ENCODE peak calls at places on chromosomes 2 and 18, in nine cellular contexts. H, S, M, Z, L, R, O, W and T are unnamed samples. For H3K9me3, the result is how much of the 10 kb centered on the place peaks cover.

GRCh38 chr18:33440011-33440383 is 524 bp downstream of the CCDC178 start:
- DNase-seq in W (peak), R (peak), L (peak), S (peak), M (peak), H (no peak), O (no peak), Z (peak), T (peak)

GRCh38 chr2:221102896-221103688 is 469.0 kb downstream of the EPHA4 start:
- DNase-seq in R (no peak), H (no peak), M (no peak), S (no peak), L (no peak), Z (no peak), W (no peak), O (no peak), T (no peak)

GRCh38 chr2:221189431-221189830 is 382.7 kb downstream of the EPHA4 start:
- DNase-seq in L (no peak), M (no peak), R (no peak), O (no peak), H (no peak), S (no peak), Z (no peak), W (no peak), T (no peak)

GRCh38 chr2:235052514-235053354 is 100.9 kb downstream of the SH3BP4 start:
- DNase-seq in O (no peak), R (no peak), L (peak), S (no peak), M (no peak), W (peak), Z (no peak), H (no peak), T (no peak)

GRCh38 chr2:84906900-84907714 is 1.7 kb downstream of the TMSB10 start:
- DNase-seq in Z (peak), M (peak), L (peak), H (peak), R (no peak), O (no peak), S (peak), W (no peak), T (peak)

GRCh38 chr2:219502618-219503017 is 3.9 kb downstream of the GMPPA start:
- DNase-seq in M (no peak), W (no peak), H (no peak), R (no peak), Z (no peak), O (no peak), S (no peak), L (no peak), T (no peak)

GRCh38 chr2:200736646-200737274 is 75.0 kb upstream of the BZW1 start:
- DNase-seq in H (no peak), R (no peak), L (no peak), W (peak), O (no peak), M (no peak), S (no peak), Z (peak), T (no peak)

GRCh38 chr2:220930542-220931076 is 641.5 kb downstream of the EPHA4 start:
- DNase-seq in R (no peak), S (no peak), L (no peak), O (no peak), Z (peak), W (no peak), M (no peak), H (no peak), T (no peak)

GRCh38 chr2:112864072-112864471 is 27.5 kb upstream of the IL1B start:
- DNase-seq in Z (no peak), S (no peak), W (no peak), L (no peak), R (no peak), O (no peak), M (no peak), H (no peak), T (no peak)
- H3K9me3 ChIP-seq in Z (under half), S (under half), W (under half), L (under half), R (under half), O (under half), M (under half), H (under half), T (under half)

GRCh38 chr2:42934568-42935258 is 142.3 kb upstream of the HAAO start:
- DNase-seq in H (no peak), W (no peak), O (no peak), S (no peak), R (no peak), Z (no peak), L (no peak), M (no peak), T (no peak)
- H3K27ac ChIP-seq in H (no peak), W (no peak), O (no peak), S (no peak), R (no peak), Z (no peak), L (no peak), M (peak), T (no peak)

GRCh38 chr2:159716857-159717256 is 4.6 kb downstream of the MARCHF7 start:
- DNase-seq in O (no peak), H (no peak), L (no peak), W (no peak), Z (no peak), R (no peak), M (no peak), S (no peak), T (no peak)

GRCh38 chr2:159720676-159721075 is 8.4 kb downstream of the MARCHF7 start:
- DNase-seq in O (no peak), W (no peak), S (no peak), M (no peak), H (no peak), L (no peak), R (no peak), Z (no peak), T (no peak)

GRCh38 chr2:159725713-159726112 is 13.4 kb downstream of the MARCHF7 start:
- DNase-seq in H (no peak), M (no peak), Z (no peak), R (no peak), O (no peak), S (no peak), L (no peak), W (no peak), T (no peak)

DNA sequence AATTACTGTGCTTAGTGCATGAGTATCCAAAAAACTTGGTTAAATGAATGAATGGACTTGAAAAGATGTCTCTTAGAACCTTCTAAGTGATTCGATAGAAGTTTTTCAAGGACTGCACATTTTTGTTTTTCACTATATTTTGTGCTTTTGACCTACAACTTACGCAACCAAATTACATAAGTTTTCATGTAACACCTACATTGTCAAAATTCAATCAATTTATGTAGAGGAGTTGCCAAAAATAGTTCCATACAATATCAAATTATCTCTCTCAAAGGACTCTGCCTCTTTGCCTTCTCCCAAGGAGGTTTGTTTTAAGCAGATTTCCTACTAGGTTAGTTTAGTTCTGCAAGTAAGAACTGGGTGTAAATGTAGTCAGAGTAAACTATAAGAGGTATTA is 10.3 kb downstream of the MARCHF7 start:
- DNase-seq in Z (no peak), W (no peak), R (no peak), M (no peak), L (no peak), S (no peak), H (no peak), O (no peak), T (no peak)
- H3K9me3 ChIP-seq in Z (under half), W (under half), R (under half), M (under half), L (under half), S (under half), H (under half), O (under half), T (under half)

GRCh38 chr2:159046966-159047365 is 78.5 kb downstream of the TANC1 start:
- DNase-seq in S (peak), O (no peak), M (no peak), Z (peak), L (no peak), W (no peak), H (no peak), R (no peak), T (no peak)
- H3K27ac ChIP-seq in S (peak), O (no peak), M (peak), Z (peak), L (no peak), W (peak), H (no peak), R (no peak), T (no peak)

DNA sequence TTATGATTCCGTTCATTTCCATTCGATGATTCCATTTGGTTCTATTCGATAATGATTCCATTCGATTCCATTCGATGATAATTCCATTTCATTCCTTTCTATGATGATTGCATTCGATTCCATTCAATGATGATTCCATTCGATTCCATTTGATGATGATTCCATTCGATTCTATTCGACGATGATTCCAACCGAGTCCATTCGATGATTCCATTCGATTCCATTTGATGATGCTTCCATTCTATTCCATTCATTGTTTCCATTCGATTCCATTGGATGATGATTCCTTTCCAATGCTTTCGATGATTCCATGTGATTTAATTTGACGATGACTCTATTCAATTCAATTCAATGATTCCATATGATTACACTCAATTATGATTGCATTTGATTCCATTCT is 1093.5 kb downstream of the RPIA start:
- DNase-seq in M (no peak), R (no peak), O (no peak), W (no peak), S (no peak), H (no peak), Z (no peak), L (no peak), T (no peak)
- H3K9me3 ChIP-seq in M (half or more), R (under half), O (under half), W (half or more), S (half or more), H (under half), Z (under half), L (under half), T (under half)

DNA sequence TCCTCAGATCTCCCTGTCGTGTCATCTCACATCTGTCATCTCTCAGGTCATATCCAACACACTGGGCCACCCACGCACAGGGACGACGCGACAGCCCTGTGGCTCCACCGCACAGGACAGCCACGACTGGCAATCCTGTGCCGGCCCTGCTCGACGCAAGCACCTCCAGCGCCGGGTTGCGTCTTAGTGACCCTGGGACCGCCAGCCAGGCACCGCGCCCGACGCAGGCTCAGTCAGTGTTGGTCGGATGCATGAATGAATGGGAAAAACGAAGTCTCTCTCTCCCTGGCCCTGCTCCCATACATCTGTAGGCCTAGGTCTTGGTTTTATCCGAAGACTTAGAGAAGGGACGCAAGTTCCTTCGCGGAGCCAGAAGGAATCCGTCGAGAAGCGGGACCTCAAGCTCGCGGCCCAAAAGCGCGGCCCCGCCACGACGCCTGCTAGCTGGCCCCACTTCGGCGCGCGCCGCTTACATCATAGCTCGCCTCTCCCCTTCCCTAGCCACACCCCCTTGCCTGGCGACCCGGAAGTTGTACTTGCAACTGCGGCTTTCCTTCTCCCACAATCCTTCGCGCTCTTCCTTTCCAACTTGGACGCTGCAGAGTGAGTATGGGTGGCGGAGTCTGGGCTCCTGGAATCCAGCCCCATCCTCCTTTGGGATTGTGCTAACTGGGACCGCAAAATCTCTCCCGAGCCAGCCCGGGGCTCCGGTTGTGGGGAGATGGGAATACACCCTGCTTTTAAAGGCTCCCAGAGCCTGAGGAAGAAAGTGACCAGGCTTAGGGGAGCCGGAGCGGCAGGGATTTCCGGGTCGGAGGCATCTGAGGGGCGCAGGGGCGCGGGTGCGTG is at the start of gene RPL31:
- DNase-seq in R (peak), H (peak), W (peak), S (peak), Z (peak), O (peak), L (peak), M (peak), T (peak)
- H3K27ac ChIP-seq in R (peak), H (peak), W (peak), S (peak), Z (peak), O (peak), L (peak), M (peak), T (peak)

DNA sequence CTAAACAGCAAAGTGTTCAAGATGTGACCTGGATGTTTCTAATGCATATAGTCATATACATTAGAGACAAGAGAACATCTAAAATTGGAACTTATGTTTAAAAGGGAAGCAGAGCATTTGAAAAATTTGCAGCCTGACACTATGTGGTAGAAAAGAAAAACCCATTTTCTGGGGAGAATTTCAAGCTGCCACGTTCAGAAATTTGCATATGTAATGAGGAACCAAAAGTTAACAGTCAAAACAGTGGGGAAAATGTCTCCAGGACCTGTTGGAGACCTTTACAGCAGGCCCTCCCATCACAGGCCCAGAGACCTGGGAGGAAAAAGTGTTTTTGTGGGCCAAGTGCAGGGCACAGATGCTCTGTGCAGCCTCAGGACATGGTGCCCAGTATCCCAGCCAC is 8.2 kb upstream of the TMEM18 start:
- DNase-seq in R (no peak), S (no peak), Z (no peak), L (no peak), W (no peak), H (no peak), O (no peak), M (no peak), T (no peak)
- H3K9me3 ChIP-seq in R (under half), S (under half), Z (under half), L (under half), W (under half), H (under half), O (under half), M (under half), T (under half)

DNA sequence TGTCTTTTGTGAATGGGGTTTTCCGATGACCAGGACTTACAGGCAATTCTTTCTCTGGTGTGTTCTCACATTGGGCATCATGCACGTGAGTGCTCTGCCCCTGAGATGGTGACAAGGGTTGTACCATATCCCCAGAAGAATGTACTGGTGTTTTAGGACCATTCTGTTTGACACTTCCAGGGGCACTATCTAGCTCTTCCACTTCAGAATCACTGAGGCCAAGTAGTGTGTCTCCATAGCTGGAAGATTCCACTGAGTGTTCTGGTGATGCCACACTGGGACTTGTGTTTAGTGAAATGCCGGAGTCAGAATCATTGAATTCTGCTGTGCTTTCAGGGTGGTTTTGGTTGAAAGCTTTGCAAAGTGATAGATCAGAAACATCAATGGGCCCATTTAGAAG is 18.7 kb downstream of the HNRNPA3 start:
- DNase-seq in R (no peak), M (no peak), Z (no peak), H (no peak), W (no peak), S (no peak), L (no peak), O (no peak), T (no peak)
- H3K27ac ChIP-seq in R (no peak), M (peak), Z (peak), H (no peak), W (no peak), S (no peak), L (no peak), O (peak), T (no peak)

GRCh38 chr2:83567551-83567950 is 891.5 kb downstream of the SUCLG1 start:
- DNase-seq in M (no peak), Z (no peak), S (no peak), H (no peak), R (no peak), O (no peak), W (no peak), L (no peak), T (no peak)

GRCh38 chr2:83565231-83566025 is 893.7 kb downstream of the SUCLG1 start:
- DNase-seq in H (no peak), Z (no peak), S (no peak), W (no peak), O (no peak), R (no peak), L (no peak), M (no peak), T (no peak)

DNA sequence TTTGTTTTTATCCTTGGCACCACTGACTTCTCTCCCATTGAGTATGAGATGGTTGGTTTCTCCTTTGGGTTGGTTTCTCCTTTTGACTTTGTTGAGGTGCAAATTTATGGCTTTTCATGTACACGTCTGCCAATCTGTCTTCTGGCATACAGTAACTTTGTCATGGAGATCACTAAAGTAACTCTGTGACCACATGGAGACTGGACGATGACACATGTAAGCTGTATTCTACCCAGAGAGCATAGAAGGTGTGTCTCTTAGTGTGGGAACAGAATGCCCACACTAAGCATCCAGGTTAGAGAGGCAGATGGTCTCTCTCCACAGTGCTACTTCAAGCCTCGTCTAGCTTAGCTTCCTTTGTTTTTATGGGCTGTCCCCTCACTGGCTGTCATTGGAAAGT is 897.5 kb downstream of the SUCLG1 start:
- DNase-seq in O (no peak), W (no peak), Z (no peak), L (no peak), R (no peak), H (no peak), M (no peak), S (no peak), T (no peak)
- H3K9me3 ChIP-seq in O (under half), W (under half), Z (under half), L (under half), R (under half), H (under half), M (under half), S (under half), T (under half)

DNA sequence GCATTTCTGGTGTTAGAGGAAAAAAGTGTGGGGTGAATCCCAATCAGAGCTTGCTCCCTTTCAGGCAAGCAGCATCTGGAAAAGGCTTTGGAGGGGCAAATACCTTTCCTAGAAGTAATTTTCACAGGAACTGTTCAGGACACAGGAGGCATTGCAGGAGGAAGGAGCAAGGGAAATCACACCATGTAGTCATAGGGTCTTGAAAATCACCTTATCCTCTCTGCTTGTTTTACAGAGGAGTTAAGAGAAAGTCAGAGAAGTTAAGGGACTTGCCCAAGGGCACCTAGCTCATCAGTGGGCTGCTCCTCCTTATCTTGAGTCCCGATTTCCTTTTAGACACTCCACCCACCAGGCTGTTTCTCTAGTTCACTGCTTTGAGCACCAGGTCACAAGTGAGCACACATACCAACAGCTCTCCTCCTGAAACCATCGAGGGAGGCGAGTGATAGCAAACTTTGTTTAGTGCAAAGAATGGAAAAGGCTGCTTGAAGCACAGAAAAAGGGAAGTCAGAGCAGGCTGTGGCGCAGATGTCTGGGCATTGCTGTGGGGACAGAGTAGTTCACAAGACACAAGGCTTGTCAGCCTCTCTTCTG is 89.2 kb upstream of the CXCR4 start:
- DNase-seq in R (no peak), W (no peak), H (no peak), M (peak), Z (no peak), O (no peak), L (peak), S (no peak), T (no peak)
- H3K27ac ChIP-seq in R (no peak), W (no peak), H (no peak), M (no peak), Z (no peak), O (no peak), L (no peak), S (no peak), T (no peak)